ENCODE peak calls at places on chromosomes 2 and 18, in five cellular contexts. Y is mesothelial cell of epicardium, K is H9, Q is adrenal gland, A is astrocyte of the spinal cord. G is an unnamed sample.
A peak's percentile ranks its signal among the peaks of the same experiment; 100 is the strongest.

GRCh38 chr2:67797801-67798535 is 264.8 kb downstream of the C1D start:
- DNase-seq in Y (no peak), K (no peak), Q (peak; percentile 20), A (peak; percentile 59), G (no peak)

GRCh38 chr18:48663931-48664847 is 125.4 kb downstream of the CTIF start:
- DNase-seq in Y (peak; percentile 81), K (peak; percentile 85), Q (peak; percentile 72), A (peak; percentile 49), G (peak; percentile 53)

GRCh38 chr18:39773656-39774055 is 2181.4 kb upstream of the PIK3C3 start:
- DNase-seq in Y (no peak), K (no peak), Q (no peak), A (peak; percentile 30), G (no peak)

GRCh38 chr2:33395660-33396249 is 80.7 kb upstream of the RASGRP3 start:
- DNase-seq in Y (no peak), K (no peak), Q (peak; percentile 26), A (peak; percentile 62), G (peak; percentile 57)

GRCh38 chr2:170573660-170574059 is 141.5 kb upstream of the SP5 start:
- DNase-seq in Y (no peak), K (no peak), Q (no peak), A (no peak), G (no peak)

GRCh38 chr2:32852821-32853220 is 93.9 kb upstream of the LTBP1 start:
- DNase-seq in Y (no peak), K (no peak), Q (no peak), A (no peak), G (no peak)

GRCh38 chr2:10514287-10514686 is 66.2 kb upstream of the ODC1 start:
- DNase-seq in Y (no peak), K (no peak), Q (no peak), A (no peak), G (no peak)

GRCh38 chr18:22840606-22841144 is 92.5 kb upstream of the RBBP8 start:
- DNase-seq in Y (no peak), K (no peak), Q (no peak), A (no peak), G (no peak)

GRCh38 chr2:38268691-38269309 is 108.3 kb downstream of the ATL2 start:
- DNase-seq in Y (no peak), K (no peak), Q (no peak), A (peak; percentile 58), G (no peak)

GRCh38 chr2:10787176-10787968 is 25.2 kb downstream of the PDIA6 start:
- DNase-seq in Y (no peak), K (peak; percentile 64), Q (no peak), A (no peak), G (peak; percentile 52)

GRCh38 chr2:25844089-25844488 is 34.2 kb downstream of the ASXL2 start:
- DNase-seq in Y (no peak), K (no peak), Q (no peak), A (peak; percentile 53), G (no peak)

GRCh38 chr2:29113027-29113686 is 2.1 kb upstream of the CLIP4 start:
- DNase-seq in Y (no peak), K (no peak), Q (no peak), A (peak; percentile 42), G (no peak)

GRCh38 chr2:109482371-109482841 is 131.4 kb downstream of the SEPTIN10 start:
- DNase-seq in Y (no peak), K (no peak), Q (peak; percentile 51), A (no peak), G (no peak)

GRCh38 chr18:50986360-50987087 is 18.7 kb downstream of the ELAC1 start:
- DNase-seq in Y (no peak), K (no peak), Q (no peak), A (peak; percentile 23), G (no peak)

GRCh38 chr18:23479829-23480505 is 23.3 kb upstream of the RMC1 start:
- DNase-seq in Y (no peak), K (no peak), Q (no peak), A (no peak), G (no peak)

GRCh38 chr2:68765739-68766377 is 31.2 kb downstream of the ARHGAP25 start:
- DNase-seq in Y (no peak), K (no peak), Q (no peak), A (peak; percentile 12), G (peak; percentile 39)

GRCh38 chr2:25000503-25001328 is 29.0 kb upstream of the DNAJC27 start:
- DNase-seq in Y (no peak), K (no peak), Q (no peak), A (no peak), G (no peak)

GRCh38 chr2:177322801-177323261 is 58.3 kb upstream of the NFE2L2 start:
- DNase-seq in Y (no peak), K (no peak), Q (peak; percentile 40), A (no peak), G (no peak)

GRCh38 chr2:222000326-222000725 is 298.5 kb downstream of the PAX3 start:
- DNase-seq in Y (no peak), K (no peak), Q (no peak), A (peak; percentile 95), G (no peak)

GRCh38 chr18:30765247-30765646 is 277.3 kb downstream of the DSC3 start:
- DNase-seq in Y (no peak), K (no peak), Q (no peak), A (no peak), G (no peak)

GRCh38 chr2:40130251-40130994 is 321.5 kb downstream of the SLC8A1 start:
- DNase-seq in Y (no peak), K (no peak), Q (no peak), A (peak; percentile 83), G (no peak)

GRCh38 chr18:12049983-12050811 is 43.4 kb upstream of the ANKRD62 start:
- DNase-seq in Y (no peak), K (no peak), Q (no peak), A (no peak), G (peak; percentile 76)

GRCh38 chr18:12053312-12053711 is 40.3 kb upstream of the ANKRD62 start:
- DNase-seq in Y (no peak), K (no peak), Q (no peak), A (no peak), G (peak; percentile 51)

GRCh38 chr18:12048827-12049175 is 44.8 kb upstream of the ANKRD62 start:
- DNase-seq in Y (no peak), K (no peak), Q (no peak), A (peak; percentile 72), G (no peak)

GRCh38 chr18:12056034-12056883 is 37.4 kb upstream of the ANKRD62 start:
- DNase-seq in Y (no peak), K (no peak), Q (no peak), A (no peak), G (no peak)

DNA sequence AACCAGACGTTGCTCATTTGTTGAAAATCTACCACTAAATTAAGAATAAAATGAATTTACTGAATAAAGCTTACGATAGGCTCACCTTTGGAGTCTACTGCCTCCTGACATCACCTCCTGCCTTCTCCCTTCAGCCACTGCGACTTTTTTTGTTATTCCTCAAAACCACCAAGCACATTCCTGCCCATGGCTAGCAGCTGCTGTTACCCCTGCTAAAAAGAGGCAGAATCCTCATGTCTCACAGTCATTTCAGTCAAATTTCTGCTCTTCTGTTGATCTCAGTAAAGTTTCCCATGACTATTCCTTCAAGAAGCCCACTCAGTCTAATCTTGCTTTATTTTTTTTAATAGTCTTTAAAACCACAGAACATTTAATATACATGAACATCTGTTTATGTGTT is 40.8 kb upstream of the ANKRD62 start:
- DNase-seq in Y (no peak), K (no peak), Q (no peak), A (no peak), G (no peak)
- TF ChIP-seq CTCF in Y (no peak), K (no peak), Q (no peak), A (no peak), G (no peak)

GRCh38 chr2:160278889-160279196 is 78.8 kb upstream of the ITGB6 start:
- DNase-seq in Y (no peak), K (no peak), Q (no peak), A (peak; percentile 49), G (no peak)
- TF ChIP-seq CTCF in Y (no peak), K (peak; percentile 66), Q (no peak), A (peak; percentile 65), G (no peak)

GRCh38 chr2:86296947-86297346 is 40.5 kb downstream of the REEP1 start:
- DNase-seq in Y (no peak), K (no peak), Q (no peak), A (no peak), G (no peak)

GRCh38 chr2:86300496-86300895 is 36.9 kb downstream of the REEP1 start:
- DNase-seq in Y (no peak), K (no peak), Q (peak; percentile 59), A (no peak), G (no peak)

GRCh38 chr2:86301010-86301409 is 36.4 kb downstream of the REEP1 start:
- DNase-seq in Y (no peak), K (no peak), Q (no peak), A (no peak), G (no peak)

GRCh38 chr2:86297382-86298147 is 39.9 kb downstream of the REEP1 start:
- DNase-seq in Y (no peak), K (peak; percentile 44), Q (no peak), A (no peak), G (peak; percentile 52)

DNA sequence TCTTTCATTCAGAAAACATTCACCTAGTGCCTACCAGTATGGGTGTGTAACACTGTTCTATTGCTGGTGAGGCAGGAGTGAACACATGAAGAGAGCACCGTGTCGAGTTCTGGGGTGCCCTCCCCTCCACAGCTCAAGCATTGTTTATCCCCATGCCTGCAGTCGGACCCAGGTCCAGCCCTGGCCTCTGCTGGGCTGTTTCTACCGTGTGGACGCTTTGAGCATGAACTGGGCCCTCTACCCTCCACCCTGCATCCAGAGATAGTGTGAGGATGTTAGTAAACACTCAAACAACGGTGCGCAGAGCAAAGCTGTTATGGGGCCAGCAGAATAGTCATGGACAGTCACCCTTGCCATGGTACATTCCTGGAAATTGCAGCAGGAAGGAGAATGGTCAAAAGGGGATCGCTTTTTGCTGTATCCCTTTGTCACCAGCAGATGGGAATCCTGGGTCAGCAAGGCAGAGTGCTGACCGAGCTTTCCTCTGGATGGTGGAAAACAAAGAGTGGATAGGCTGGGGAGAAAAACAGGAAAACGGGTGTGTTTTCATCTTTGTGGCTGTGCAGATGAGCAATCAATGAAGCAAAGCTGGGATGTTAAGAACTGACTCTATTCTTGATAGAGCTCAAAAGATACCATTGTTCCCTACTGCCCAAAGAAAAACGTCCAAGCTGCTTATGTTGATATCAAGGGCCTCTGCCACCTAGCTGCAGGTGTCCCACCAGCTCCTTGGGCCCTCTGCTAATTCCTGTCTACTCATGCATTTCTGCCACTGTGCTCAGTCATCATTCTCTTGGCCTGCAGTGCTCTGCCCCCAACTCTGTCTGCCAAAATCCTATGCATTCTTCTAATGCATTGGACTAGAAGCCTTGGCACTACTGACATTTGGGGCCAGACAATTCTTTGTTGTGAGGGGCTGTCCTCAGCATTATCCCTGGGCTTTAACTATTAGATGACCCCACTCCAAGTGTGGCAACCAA is 38.7 kb downstream of the REEP1 start:
- DNase-seq in Y (no peak), K (no peak), Q (peak; percentile 24), A (no peak), G (no peak)
- TF ChIP-seq CTCF in Y (no peak), K (peak; percentile 63), Q (no peak), A (peak; percentile 9), G (no peak)

DNA sequence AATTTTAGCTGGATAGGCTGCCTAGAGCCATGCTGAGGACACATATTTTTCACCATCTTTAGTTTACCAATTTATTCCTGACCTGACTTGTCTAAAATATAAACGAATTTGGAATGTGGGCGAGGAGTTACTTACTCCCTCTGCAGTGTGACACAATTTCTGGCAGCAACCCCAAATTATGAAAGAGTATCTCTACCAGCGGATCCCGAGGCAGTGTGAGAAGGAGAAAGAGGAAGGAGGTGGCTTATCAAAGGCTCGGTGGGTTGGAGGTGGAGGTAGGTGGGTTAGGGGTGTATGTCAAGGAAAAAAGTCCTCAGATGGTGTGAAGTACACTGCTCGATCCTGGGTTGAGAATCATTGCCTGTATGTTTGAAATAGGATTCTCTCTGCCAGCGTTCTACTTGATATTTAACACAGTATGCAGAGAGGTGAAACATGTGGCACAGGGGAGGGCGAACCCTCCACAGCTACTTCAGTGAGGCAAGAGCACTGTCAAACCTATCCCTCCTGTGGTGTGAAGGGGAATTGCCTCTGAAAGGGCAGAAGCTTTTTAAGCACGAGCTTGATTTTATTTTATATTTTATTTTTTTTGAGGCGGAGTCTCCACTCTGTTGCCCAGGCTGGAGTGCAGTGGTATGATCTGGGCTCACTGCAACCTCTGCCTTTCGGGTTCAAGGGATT is 76.0 kb downstream of the RFTN2 start:
- DNase-seq in Y (no peak), K (peak; percentile 63), Q (no peak), A (peak; percentile 19), G (peak; percentile 75)
- TF ChIP-seq CTCF in Y (peak; percentile 28), K (peak; percentile 68), Q (no peak), A (peak; percentile 35), G (peak; percentile 32)

G was measured in GM12865.